ENCODE peak calls at places on chromosomes 3 and 15, in nine cellular contexts. O, G, B, S, K, W, Y, A and T are unnamed samples.

GRCh38 chr15:70100495-70101331 is 3.0 kb upstream of the TLE3 start:
- DNase-seq in O (no peak), G (peak), B (no peak), S (no peak), K (peak), W (peak), Y (peak), A (peak), T (peak)

GRCh38 chr3:132145833-132146232 is 111.0 kb upstream of the CPNE4 start:
- DNase-seq in O (no peak), G (peak), B (no peak), S (no peak), K (no peak), W (no peak), Y (no peak), A (no peak), T (no peak)

GRCh38 chr3:52153389-52154096 is 680 bp downstream of the POC1A start:
- DNase-seq in O (no peak), G (peak), B (no peak), S (peak), K (peak), W (peak), Y (peak), A (no peak), T (peak)

GRCh38 chr15:97944724-97945123 is 15.8 kb upstream of the ARRDC4 start:
- DNase-seq in O (no peak), G (no peak), B (no peak), S (no peak), K (no peak), W (no peak), Y (no peak), A (no peak), T (no peak)

GRCh38 chr3:47306022-47306421 is 23.3 kb downstream of the KLHL18 start:
- DNase-seq in O (no peak), G (no peak), B (no peak), S (no peak), K (no peak), W (no peak), Y (no peak), A (no peak), T (no peak)

GRCh38 chr15:47824185-47824584 is 106.9 kb downstream of the SEMA6D start:
- DNase-seq in O (no peak), G (no peak), B (no peak), S (no peak), K (no peak), W (no peak), Y (no peak), A (no peak), T (no peak)

GRCh38 chr3:31204026-31204795 is 309.8 kb upstream of the GADL1 start:
- DNase-seq in O (no peak), G (no peak), B (no peak), S (no peak), K (no peak), W (no peak), Y (no peak), A (no peak), T (no peak)

GRCh38 chr3:41362638-41363559 is 163.6 kb downstream of the CTNNB1 start:
- DNase-seq in O (no peak), G (peak), B (no peak), S (peak), K (no peak), W (no peak), Y (no peak), A (no peak), T (no peak)

GRCh38 chr3:189602471-189602870 is 28.7 kb upstream of the TP63 start:
- DNase-seq in O (no peak), G (no peak), B (no peak), S (no peak), K (no peak), W (no peak), Y (no peak), A (no peak), T (no peak)